ENCODE peak calls at places on chromosomes 16 and 17, in ten cellular contexts. P is left ventricle myocardium superior; E is SW 1271; W is stimulated activated CD4-positive, alpha-beta T cell treated with anti-CD3 and anti-CD28 coated beads, Interleukin-1b, Interleukin-23, amount 100 ng/mL, for 1 hour; H is cardiac fibroblast; N is C1 segment of cervical spinal cord; U is CD4-positive, alpha-beta T cell; G is fibroblast of pulmonary artery; Q is nucleus accumbens; B is NCI-H1436. J is an unnamed sample.

GRCh38 chr16:60681014-60681413 is 1355.2 kb downstream of the CDH8 start:
- DNase-seq in P (no peak), B (no peak), N (no peak), G (no peak), H (no peak), E (no peak), U (no peak), Q (no peak), W (no peak), J (no peak)

GRCh38 chr17:8109669-8110455 is 8.5 kb downstream of the ALOXE3 start:
- DNase-seq in H (peak), N (no peak), U (peak), Q (no peak), B (peak), E (no peak), G (peak), P (peak), W (peak), J (peak)

GRCh38 chr17:8126306-8127066 is 2.6 kb upstream of the HES7 start:
- DNase-seq in B (peak), U (no peak), E (no peak), Q (no peak), G (no peak), W (no peak), N (no peak), P (peak), H (peak), J (no peak)

GRCh38 chr17:65154770-65155589 is 17.8 kb downstream of the RGS9 start:
- DNase-seq in U (no peak), E (no peak), W (no peak), N (no peak), B (no peak), H (peak), P (no peak), Q (no peak), G (no peak), J (no peak)

GRCh38 chr17:81049372-81049911 is 14.5 kb downstream of the BAIAP2 start:
- DNase-seq in Q (no peak), G (no peak), W (no peak), B (no peak), U (no peak), H (no peak), E (no peak), P (no peak), N (no peak), J (no peak)

GRCh38 chr16:54176376-54176901 is 110.1 kb downstream of the IRX3 start:
- DNase-seq in Q (no peak), W (no peak), E (no peak), B (no peak), H (no peak), P (no peak), N (no peak), U (no peak), G (no peak), J (no peak)

GRCh38 chr17:39143552-39144093 is 7.8 kb downstream of the PLXDC1 start:
- DNase-seq in H (no peak), W (no peak), U (no peak), N (no peak), B (no peak), E (no peak), P (peak), G (no peak), Q (no peak), J (no peak)

GRCh38 chr17:35728551-35728950 is 2.9 kb upstream of the RASL10B start:
- DNase-seq in G (no peak), E (no peak), H (no peak), N (no peak), B (no peak), P (no peak), W (no peak), U (no peak), Q (no peak), J (no peak)

GRCh38 chr17:78495634-78496033 is 81.6 kb downstream of the DNAH17 start:
- DNase-seq in B (no peak), W (no peak), P (no peak), U (no peak), N (no peak), H (no peak), E (no peak), Q (no peak), G (no peak), J (no peak)

J was measured in globus pallidus.